ENCODE peak calls at places on chromosome 22, in four cellular contexts. One of them, this sample, is unnamed.

GRCh38 chr22:17939011-17939410 is 85.3 kb downstream of the MICAL3 start:
- DNase-seq in neural crest cell: no peak
- DNase-seq in fibroblast of lung: no peak
- DNase-seq in heart left ventricle: no peak
- DNase-seq in this sample: no peak

GRCh38 chr22:43312608-43313007 is 30.6 kb downstream of the SCUBE1 start:
- DNase-seq in neural crest cell: no peak
- DNase-seq in fibroblast of lung: no peak
- DNase-seq in heart left ventricle: peak; percentile 36
- DNase-seq in this sample: no peak

GRCh38 chr22:39151329-39151975 is 1.0 kb downstream of the CBX7 start:
- DNase-seq in neural crest cell: no peak
- DNase-seq in fibroblast of lung: no peak
- DNase-seq in heart left ventricle: no peak
- DNase-seq in this sample: no peak

GRCh38 chr22:26667140-26667539 is 9.8 kb downstream of the MIAT start:
- DNase-seq in neural crest cell: no peak
- DNase-seq in fibroblast of lung: no peak
- DNase-seq in heart left ventricle: no peak
- DNase-seq in this sample: no peak

GRCh38 chr22:21797444-21798221 is 62.0 kb upstream of the YPEL1 start:
- DNase-seq in neural crest cell: no peak
- DNase-seq in fibroblast of lung: no peak
- DNase-seq in heart left ventricle: no peak
- DNase-seq in this sample: no peak

GRCh38 chr22:44702479-44703219 is 645 bp downstream of the PRR5 start:
- DNase-seq in neural crest cell: peak; percentile 18
- DNase-seq in fibroblast of lung: peak; percentile 41
- DNase-seq in heart left ventricle: no peak
- DNase-seq in this sample: peak; percentile 1

GRCh38 chr22:46537221-46537945 is at the start of gene CELSR1:
- DNase-seq in neural crest cell: peak; percentile 29
- DNase-seq in fibroblast of lung: no peak
- DNase-seq in heart left ventricle: no peak
- DNase-seq in this sample: peak; percentile 44

GRCh38 chr22:22127100-22127499 is 117.5 kb upstream of the VPREB1 start:
- DNase-seq in neural crest cell: no peak
- DNase-seq in fibroblast of lung: no peak
- DNase-seq in heart left ventricle: no peak
- DNase-seq in this sample: no peak

GRCh38 chr22:23773247-23774113 is 831 bp downstream of the MMP11 start:
- DNase-seq in neural crest cell: no peak
- DNase-seq in fibroblast of lung: no peak
- DNase-seq in heart left ventricle: peak; percentile 39
- DNase-seq in this sample: no peak

GRCh38 chr22:49705216-49705600 is 122.5 kb downstream of the BRD1 start:
- DNase-seq in neural crest cell: no peak
- DNase-seq in fibroblast of lung: no peak
- DNase-seq in heart left ventricle: no peak
- DNase-seq in this sample: no peak

GRCh38 chr22:44595841-44596341 is 97.9 kb upstream of the RTL6 start:
- DNase-seq in neural crest cell: no peak
- DNase-seq in fibroblast of lung: peak; percentile 42
- DNase-seq in heart left ventricle: no peak
- DNase-seq in this sample: peak; percentile 49

GRCh38 chr22:41836551-41836950 is 3.6 kb downstream of the SREBF2 start:
- DNase-seq in neural crest cell: no peak
- DNase-seq in fibroblast of lung: no peak
- DNase-seq in heart left ventricle: no peak
- DNase-seq in this sample: no peak

GRCh38 chr22:39808087-39808486 is 85.5 kb downstream of the ENTHD1 start:
- DNase-seq in neural crest cell: peak; percentile 30
- DNase-seq in fibroblast of lung: peak; percentile 11
- DNase-seq in heart left ventricle: no peak
- DNase-seq in this sample: no peak

GRCh38 chr22:17867160-17867785 is 93.0 kb upstream of the BID start:
- DNase-seq in neural crest cell: no peak
- DNase-seq in fibroblast of lung: no peak
- DNase-seq in heart left ventricle: peak; percentile 74
- DNase-seq in this sample: no peak

GRCh38 chr22:24893341-24894070 is 53.0 kb downstream of the LHFPL7 start:
- DNase-seq in neural crest cell: no peak
- DNase-seq in fibroblast of lung: no peak
- DNase-seq in heart left ventricle: no peak
- DNase-seq in this sample: no peak

GRCh38 chr22:23849009-23850006 is 8.4 kb upstream of the SLC2A11 start:
- DNase-seq in neural crest cell: peak; percentile 98
- DNase-seq in fibroblast of lung: peak; percentile 57
- DNase-seq in heart left ventricle: peak; percentile 84
- DNase-seq in this sample: peak; percentile 35

GRCh38 chr22:38927033-38927789 is 30.2 kb upstream of the APOBEC3A start:
- DNase-seq in neural crest cell: peak; percentile 70
- DNase-seq in fibroblast of lung: peak; percentile 59
- DNase-seq in heart left ventricle: peak; percentile 67
- DNase-seq in this sample: peak; percentile 22

GRCh38 chr22:20577045-20577444 is 69.6 kb downstream of the MED15 start:
- DNase-seq in neural crest cell: no peak
- DNase-seq in fibroblast of lung: no peak
- DNase-seq in heart left ventricle: no peak
- DNase-seq in this sample: no peak

GRCh38 chr22:23220485-23221350 is 40.4 kb downstream of the BCR start:
- DNase-seq in neural crest cell: no peak
- DNase-seq in fibroblast of lung: peak; percentile 50
- DNase-seq in heart left ventricle: no peak
- DNase-seq in this sample: no peak

GRCh38 chr22:48208894-48209293 is 1446.4 kb downstream of the TBC1D22A start:
- DNase-seq in neural crest cell: no peak
- DNase-seq in fibroblast of lung: no peak
- DNase-seq in heart left ventricle: no peak
- DNase-seq in this sample: no peak

GRCh38 chr22:35986085-35986484 is 42.5 kb downstream of the RBFOX2 start:
- DNase-seq in neural crest cell: no peak
- DNase-seq in fibroblast of lung: no peak
- DNase-seq in heart left ventricle: no peak
- DNase-seq in this sample: no peak

GRCh38 chr22:22397292-22397870 is 111.2 kb downstream of the ZNF280B start:
- DNase-seq in neural crest cell: peak; percentile 46
- DNase-seq in fibroblast of lung: no peak
- DNase-seq in heart left ventricle: peak; percentile 52
- DNase-seq in this sample: peak; percentile 41

GRCh38 chr22:23626286-23626975 is 5.7 kb downstream of the DRICH1 start:
- DNase-seq in neural crest cell: no peak
- DNase-seq in fibroblast of lung: no peak
- DNase-seq in heart left ventricle: no peak
- DNase-seq in this sample: no peak